ENCODE peak calls at places on chromosomes 3 and 15, in eight cellular contexts. One of them, this sample, is unnamed.

GRCh38 chr3:58754074-58754473 is 87.5 kb upstream of the FAM3D start:
- DNase-seq in NCI-H510A treated with DMSO at 0.1 percent for 48 hours: no peak
- DNase-seq in CD4-positive, CD25-positive, alpha-beta regulatory T cell: no peak
- DNase-seq in activated CD8-positive, alpha-beta memory T cell treated with anti-CD3 and anti-CD28 coated beads for 48 hours: no peak
- DNase-seq in NCI-H146: no peak
- DNase-seq in lung microvascular endothelial cell: no peak
- DNase-seq in T-helper 2 cell treated with Interferon-gamma antibody and Interleukin-4, amounts not matched to agents 5 μg/mL and 100 μg/mL, for 36 hours: no peak
- DNase-seq in H9: no peak
- DNase-seq in this sample: no peak

GRCh38 chr3:8548502-8549300 is 47.1 kb downstream of the LMCD1 start:
- DNase-seq in NCI-H510A treated with DMSO at 0.1 percent for 48 hours: no peak
- DNase-seq in activated CD8-positive, alpha-beta memory T cell treated with anti-CD3 and anti-CD28 coated beads for 48 hours: no peak
- DNase-seq in T-helper 2 cell treated with Interferon-gamma antibody and Interleukin-4, amounts not matched to agents 5 μg/mL and 100 μg/mL, for 36 hours: no peak
- DNase-seq in lung microvascular endothelial cell: no peak
- DNase-seq in H9: no peak
- DNase-seq in CD4-positive, CD25-positive, alpha-beta regulatory T cell: no peak
- DNase-seq in NCI-H146: no peak
- DNase-seq in this sample: no peak

GRCh38 chr15:60932051-60932915 is 296.8 kb downstream of the RORA start:
- DNase-seq in activated CD8-positive, alpha-beta memory T cell treated with anti-CD3 and anti-CD28 coated beads for 48 hours: no peak
- DNase-seq in CD4-positive, CD25-positive, alpha-beta regulatory T cell: peak; percentile 32
- DNase-seq in NCI-H146: no peak
- DNase-seq in NCI-H510A treated with DMSO at 0.1 percent for 48 hours: no peak
- DNase-seq in T-helper 2 cell treated with Interferon-gamma antibody and Interleukin-4, amounts not matched to agents 5 μg/mL and 100 μg/mL, for 36 hours: peak; percentile 30
- DNase-seq in H9: peak; percentile 35
- DNase-seq in lung microvascular endothelial cell: no peak
- DNase-seq in this sample: no peak

GRCh38 chr3:129723558-129724324 is 117.3 kb upstream of the PLXND1 start:
- DNase-seq in activated CD8-positive, alpha-beta memory T cell treated with anti-CD3 and anti-CD28 coated beads for 48 hours: no peak
- DNase-seq in H9: no peak
- DNase-seq in T-helper 2 cell treated with Interferon-gamma antibody and Interleukin-4, amounts not matched to agents 5 μg/mL and 100 μg/mL, for 36 hours: no peak
- DNase-seq in lung microvascular endothelial cell: peak; percentile 57
- DNase-seq in NCI-H510A treated with DMSO at 0.1 percent for 48 hours: no peak
- DNase-seq in CD4-positive, CD25-positive, alpha-beta regulatory T cell: no peak
- DNase-seq in NCI-H146: no peak
- DNase-seq in this sample: no peak

GRCh38 chr3:151085889-151086483 is 522 bp downstream of the MED12L start:
- DNase-seq in T-helper 2 cell treated with Interferon-gamma antibody and Interleukin-4, amounts not matched to agents 5 μg/mL and 100 μg/mL, for 36 hours: peak; percentile 26
- DNase-seq in NCI-H146: peak; percentile 87
- DNase-seq in lung microvascular endothelial cell: peak; percentile 3
- DNase-seq in CD4-positive, CD25-positive, alpha-beta regulatory T cell: no peak
- DNase-seq in NCI-H510A treated with DMSO at 0.1 percent for 48 hours: peak; percentile 12
- DNase-seq in H9: peak; percentile 58
- DNase-seq in activated CD8-positive, alpha-beta memory T cell treated with anti-CD3 and anti-CD28 coated beads for 48 hours: no peak
- DNase-seq in this sample: peak; percentile 53

GRCh38 chr15:66570327-66570726 is 4.5 kb upstream of the LCTL start:
- DNase-seq in activated CD8-positive, alpha-beta memory T cell treated with anti-CD3 and anti-CD28 coated beads for 48 hours: no peak
- DNase-seq in H9: no peak
- DNase-seq in NCI-H146: no peak
- DNase-seq in lung microvascular endothelial cell: no peak
- DNase-seq in NCI-H510A treated with DMSO at 0.1 percent for 48 hours: no peak
- DNase-seq in CD4-positive, CD25-positive, alpha-beta regulatory T cell: no peak
- DNase-seq in T-helper 2 cell treated with Interferon-gamma antibody and Interleukin-4, amounts not matched to agents 5 μg/mL and 100 μg/mL, for 36 hours: no peak
- DNase-seq in this sample: no peak

GRCh38 chr3:46492890-46493547 is 4.8 kb upstream of the RTP3 start:
- DNase-seq in H9: no peak
- DNase-seq in NCI-H510A treated with DMSO at 0.1 percent for 48 hours: no peak
- DNase-seq in activated CD8-positive, alpha-beta memory T cell treated with anti-CD3 and anti-CD28 coated beads for 48 hours: no peak
- DNase-seq in T-helper 2 cell treated with Interferon-gamma antibody and Interleukin-4, amounts not matched to agents 5 μg/mL and 100 μg/mL, for 36 hours: no peak
- DNase-seq in CD4-positive, CD25-positive, alpha-beta regulatory T cell: no peak
- DNase-seq in lung microvascular endothelial cell: no peak
- DNase-seq in NCI-H146: peak; percentile 14
- DNase-seq in this sample: no peak

GRCh38 chr3:11818033-11818432 is 28.7 kb downstream of the TAMM41 start:
- DNase-seq in CD4-positive, CD25-positive, alpha-beta regulatory T cell: no peak
- DNase-seq in NCI-H510A treated with DMSO at 0.1 percent for 48 hours: no peak
- DNase-seq in NCI-H146: peak; percentile 76
- DNase-seq in H9: no peak
- DNase-seq in T-helper 2 cell treated with Interferon-gamma antibody and Interleukin-4, amounts not matched to agents 5 μg/mL and 100 μg/mL, for 36 hours: no peak
- DNase-seq in activated CD8-positive, alpha-beta memory T cell treated with anti-CD3 and anti-CD28 coated beads for 48 hours: no peak
- DNase-seq in lung microvascular endothelial cell: no peak
- DNase-seq in this sample: no peak

GRCh38 chr15:86591994-86592746 is 512.5 kb downstream of the AGBL1 start:
- DNase-seq in CD4-positive, CD25-positive, alpha-beta regulatory T cell: no peak
- DNase-seq in lung microvascular endothelial cell: no peak
- DNase-seq in T-helper 2 cell treated with Interferon-gamma antibody and Interleukin-4, amounts not matched to agents 5 μg/mL and 100 μg/mL, for 36 hours: no peak
- DNase-seq in H9: no peak
- DNase-seq in activated CD8-positive, alpha-beta memory T cell treated with anti-CD3 and anti-CD28 coated beads for 48 hours: no peak
- DNase-seq in NCI-H510A treated with DMSO at 0.1 percent for 48 hours: no peak
- DNase-seq in NCI-H146: no peak
- DNase-seq in this sample: no peak

GRCh38 chr3:127799476-127800222 is 22.7 kb downstream of the MGLL start:
- DNase-seq in H9: no peak
- DNase-seq in lung microvascular endothelial cell: peak; percentile 65
- DNase-seq in CD4-positive, CD25-positive, alpha-beta regulatory T cell: no peak
- DNase-seq in NCI-H510A treated with DMSO at 0.1 percent for 48 hours: no peak
- DNase-seq in activated CD8-positive, alpha-beta memory T cell treated with anti-CD3 and anti-CD28 coated beads for 48 hours: no peak
- DNase-seq in NCI-H146: no peak
- DNase-seq in T-helper 2 cell treated with Interferon-gamma antibody and Interleukin-4, amounts not matched to agents 5 μg/mL and 100 μg/mL, for 36 hours: no peak
- DNase-seq in this sample: no peak

GRCh38 chr3:66405701-66406091 is 95.1 kb downstream of the LRIG1 start:
- DNase-seq in NCI-H146: no peak
- DNase-seq in lung microvascular endothelial cell: no peak
- DNase-seq in T-helper 2 cell treated with Interferon-gamma antibody and Interleukin-4, amounts not matched to agents 5 μg/mL and 100 μg/mL, for 36 hours: no peak
- DNase-seq in NCI-H510A treated with DMSO at 0.1 percent for 48 hours: no peak
- DNase-seq in activated CD8-positive, alpha-beta memory T cell treated with anti-CD3 and anti-CD28 coated beads for 48 hours: no peak
- DNase-seq in H9: no peak
- DNase-seq in CD4-positive, CD25-positive, alpha-beta regulatory T cell: no peak
- DNase-seq in this sample: no peak

GRCh38 chr15:57224664-57225063 is 151.6 kb upstream of the CGNL1 start:
- DNase-seq in CD4-positive, CD25-positive, alpha-beta regulatory T cell: no peak
- DNase-seq in T-helper 2 cell treated with Interferon-gamma antibody and Interleukin-4, amounts not matched to agents 5 μg/mL and 100 μg/mL, for 36 hours: no peak
- DNase-seq in NCI-H146: no peak
- DNase-seq in activated CD8-positive, alpha-beta memory T cell treated with anti-CD3 and anti-CD28 coated beads for 48 hours: no peak
- DNase-seq in lung microvascular endothelial cell: no peak
- DNase-seq in H9: no peak
- DNase-seq in NCI-H510A treated with DMSO at 0.1 percent for 48 hours: no peak
- DNase-seq in this sample: no peak

GRCh38 chr3:156816091-156816793 is 9.9 kb upstream of the LEKR1 start:
- DNase-seq in CD4-positive, CD25-positive, alpha-beta regulatory T cell: peak; percentile 79
- DNase-seq in activated CD8-positive, alpha-beta memory T cell treated with anti-CD3 and anti-CD28 coated beads for 48 hours: peak; percentile 31
- DNase-seq in lung microvascular endothelial cell: peak; percentile 48
- DNase-seq in NCI-H146: no peak
- DNase-seq in NCI-H510A treated with DMSO at 0.1 percent for 48 hours: no peak
- DNase-seq in H9: peak; percentile 53
- DNase-seq in T-helper 2 cell treated with Interferon-gamma antibody and Interleukin-4, amounts not matched to agents 5 μg/mL and 100 μg/mL, for 36 hours: peak; percentile 44
- DNase-seq in this sample: no peak

GRCh38 chr3:121961283-121961682 is 60.8 kb downstream of the ILDR1 start:
- DNase-seq in NCI-H146: no peak
- DNase-seq in activated CD8-positive, alpha-beta memory T cell treated with anti-CD3 and anti-CD28 coated beads for 48 hours: no peak
- DNase-seq in NCI-H510A treated with DMSO at 0.1 percent for 48 hours: no peak
- DNase-seq in lung microvascular endothelial cell: no peak
- DNase-seq in CD4-positive, CD25-positive, alpha-beta regulatory T cell: no peak
- DNase-seq in H9: no peak
- DNase-seq in T-helper 2 cell treated with Interferon-gamma antibody and Interleukin-4, amounts not matched to agents 5 μg/mL and 100 μg/mL, for 36 hours: no peak
- DNase-seq in this sample: no peak

GRCh38 chr15:92817339-92817886 is 82.7 kb upstream of the CHD2 start:
- DNase-seq in T-helper 2 cell treated with Interferon-gamma antibody and Interleukin-4, amounts not matched to agents 5 μg/mL and 100 μg/mL, for 36 hours: no peak
- DNase-seq in NCI-H146: no peak
- DNase-seq in NCI-H510A treated with DMSO at 0.1 percent for 48 hours: peak; percentile 42
- DNase-seq in lung microvascular endothelial cell: no peak
- DNase-seq in H9: no peak
- DNase-seq in CD4-positive, CD25-positive, alpha-beta regulatory T cell: peak; percentile 71
- DNase-seq in activated CD8-positive, alpha-beta memory T cell treated with anti-CD3 and anti-CD28 coated beads for 48 hours: no peak
- DNase-seq in this sample: peak; percentile 31

GRCh38 chr3:125403789-125404188 is 28.7 kb upstream of the ZNF148 start:
- DNase-seq in T-helper 2 cell treated with Interferon-gamma antibody and Interleukin-4, amounts not matched to agents 5 μg/mL and 100 μg/mL, for 36 hours: no peak
- DNase-seq in CD4-positive, CD25-positive, alpha-beta regulatory T cell: no peak
- DNase-seq in NCI-H510A treated with DMSO at 0.1 percent for 48 hours: no peak
- DNase-seq in H9: no peak
- DNase-seq in lung microvascular endothelial cell: no peak
- DNase-seq in activated CD8-positive, alpha-beta memory T cell treated with anti-CD3 and anti-CD28 coated beads for 48 hours: no peak
- DNase-seq in NCI-H146: no peak
- DNase-seq in this sample: no peak

GRCh38 chr15:81929557-81929956 is 116.3 kb downstream of the MEX3B start:
- DNase-seq in H9: no peak
- DNase-seq in lung microvascular endothelial cell: no peak
- DNase-seq in CD4-positive, CD25-positive, alpha-beta regulatory T cell: no peak
- DNase-seq in NCI-H510A treated with DMSO at 0.1 percent for 48 hours: no peak
- DNase-seq in activated CD8-positive, alpha-beta memory T cell treated with anti-CD3 and anti-CD28 coated beads for 48 hours: no peak
- DNase-seq in NCI-H146: no peak
- DNase-seq in T-helper 2 cell treated with Interferon-gamma antibody and Interleukin-4, amounts not matched to agents 5 μg/mL and 100 μg/mL, for 36 hours: no peak
- DNase-seq in this sample: no peak

GRCh38 chr15:67945951-67946700 is 106.3 kb upstream of the RNU6-1 start:
- DNase-seq in T-helper 2 cell treated with Interferon-gamma antibody and Interleukin-4, amounts not matched to agents 5 μg/mL and 100 μg/mL, for 36 hours: no peak
- DNase-seq in activated CD8-positive, alpha-beta memory T cell treated with anti-CD3 and anti-CD28 coated beads for 48 hours: no peak
- DNase-seq in NCI-H146: peak; percentile 3
- DNase-seq in NCI-H510A treated with DMSO at 0.1 percent for 48 hours: no peak
- DNase-seq in lung microvascular endothelial cell: peak; percentile 49
- DNase-seq in H9: peak; percentile 91
- DNase-seq in CD4-positive, CD25-positive, alpha-beta regulatory T cell: no peak
- DNase-seq in this sample: no peak

GRCh38 chr3:151382671-151383070 is 1.9 kb downstream of the P2RY12 start:
- DNase-seq in CD4-positive, CD25-positive, alpha-beta regulatory T cell: no peak
- DNase-seq in H9: no peak
- DNase-seq in activated CD8-positive, alpha-beta memory T cell treated with anti-CD3 and anti-CD28 coated beads for 48 hours: no peak
- DNase-seq in NCI-H510A treated with DMSO at 0.1 percent for 48 hours: no peak
- DNase-seq in lung microvascular endothelial cell: no peak
- DNase-seq in T-helper 2 cell treated with Interferon-gamma antibody and Interleukin-4, amounts not matched to agents 5 μg/mL and 100 μg/mL, for 36 hours: no peak
- DNase-seq in NCI-H146: no peak
- DNase-seq in this sample: no peak